ENCODE peak calls at places on chromosomes 6 and 20, in eight cellular contexts. A is psoas muscle; M is CD8-positive, alpha-beta T cell; C is OCI-LY7; T is mammary epithelial cell; J is left ventricle myocardium inferior; Q is fibroblast of lung; W is brain microvascular endothelial cell. K is an unnamed sample.

GRCh38 chr20:17681741-17682102 is 320 bp downstream of the RRBP1 start:
- DNase-seq in J (no peak), A (no peak), C (no peak), T (no peak), Q (no peak), M (no peak), W (no peak), K (no peak)

GRCh38 chr6:11093591-11094410 is at the start of gene SMIM13:
- DNase-seq in Q (peak), T (peak), W (peak), C (peak), M (peak), A (peak), J (peak), K (peak)

GRCh38 chr6:120405947-120406346 is 928.3 kb downstream of the TBC1D32 start:
- DNase-seq in M (no peak), T (no peak), W (no peak), C (no peak), Q (no peak), A (no peak), J (no peak), K (no peak)

GRCh38 chr6:69867075-69867911 is 937 bp downstream of the COL19A1 start:
- DNase-seq in T (peak), C (peak), A (peak), M (peak), J (peak), Q (peak), W (peak), K (peak)

GRCh38 chr6:138885156-138885819 is 89.4 kb downstream of the ECT2L start:
- DNase-seq in W (no peak), J (no peak), A (no peak), C (no peak), M (no peak), T (no peak), Q (no peak), K (no peak)

GRCh38 chr20:61885759-61886715 is 179.6 kb downstream of the TAF4 start:
- DNase-seq in T (no peak), W (no peak), J (no peak), A (peak), Q (no peak), C (no peak), M (no peak), K (no peak)

GRCh38 chr6:134729590-134729989 is 220.3 kb downstream of the ALDH8A1 start:
- DNase-seq in W (no peak), M (no peak), A (no peak), J (no peak), C (no peak), Q (peak), T (no peak), K (no peak)

GRCh38 chr6:21769973-21770372 is 176.4 kb downstream of the SOX4 start:
- DNase-seq in A (no peak), T (no peak), Q (peak), M (no peak), J (no peak), C (no peak), W (no peak), K (no peak)

GRCh38 chr6:14729186-14729871 is 516.5 kb upstream of the JARID2 start:
- DNase-seq in J (no peak), A (no peak), M (no peak), Q (no peak), T (no peak), C (peak), W (no peak), K (peak)

GRCh38 chr20:7437311-7437710 is 502.9 kb downstream of the HAO1 start:
- DNase-seq in A (no peak), Q (no peak), W (no peak), M (no peak), T (no peak), J (no peak), C (no peak), K (no peak)

GRCh38 chr20:48656120-48656519 is 171.7 kb downstream of the PREX1 start:
- DNase-seq in M (no peak), A (peak), W (no peak), T (no peak), C (no peak), J (no peak), Q (no peak), K (no peak)

GRCh38 chr6:10478187-10479040 is 42.7 kb upstream of the GCNT2 start:
- DNase-seq in C (peak), W (peak), A (no peak), Q (peak), T (peak), M (no peak), J (no peak), K (no peak)

GRCh38 chr6:68658338-68658737 is 23.3 kb downstream of the ADGRB3 start:
- DNase-seq in A (no peak), T (no peak), Q (no peak), M (no peak), J (no peak), W (no peak), C (no peak), K (no peak)

GRCh38 chr6:74259931-74260330 is 563.9 kb downstream of the CD109 start:
- DNase-seq in A (no peak), C (no peak), M (no peak), J (no peak), T (no peak), Q (peak), W (no peak), K (no peak)

GRCh38 chr6:159267165-159267564 is 98.0 kb downstream of the FNDC1 start:
- DNase-seq in C (peak), M (no peak), A (no peak), J (no peak), Q (peak), T (no peak), W (peak), K (no peak)

GRCh38 chr20:57264151-57264792 is 2.2 kb downstream of the BMP7 start:
- DNase-seq in T (no peak), W (no peak), A (no peak), M (no peak), Q (no peak), C (no peak), J (peak), K (no peak)

GRCh38 chr6:139154885-139155547 is 20.1 kb downstream of the HECA start:
- DNase-seq in A (no peak), W (no peak), Q (no peak), C (no peak), J (no peak), M (no peak), T (no peak), K (no peak)

GRCh38 chr6:87731818-87732661 is 30.0 kb upstream of the AKIRIN2 start:
- DNase-seq in Q (peak), M (peak), A (peak), J (peak), T (peak), W (peak), C (no peak), K (peak)

GRCh38 chr20:31713312-31714049 is 9.2 kb downstream of the BCL2L1 start:
- DNase-seq in M (no peak), A (peak), Q (peak), W (peak), T (peak), J (peak), C (no peak), K (peak)

GRCh38 chr6:151940307-151940706 is 132.8 kb downstream of the ESR1 start:
- DNase-seq in C (no peak), Q (no peak), A (no peak), J (no peak), M (no peak), W (no peak), T (no peak), K (no peak)

GRCh38 chr6:75337805-75338204 is 53.2 kb upstream of the TMEM30A start:
- DNase-seq in T (no peak), Q (peak), W (no peak), J (no peak), C (no peak), A (no peak), M (no peak), K (no peak)

GRCh38 chr20:61320617-61321200 is 68.6 kb downstream of the CDH4 start:
- DNase-seq in M (no peak), W (no peak), T (no peak), A (no peak), C (no peak), J (no peak), Q (no peak), K (no peak)

GRCh38 chr20:57346477-57346876 is 4.6 kb upstream of the RAE1 start:
- DNase-seq in T (peak), A (peak), J (peak), C (peak), M (peak), Q (peak), W (peak), K (peak)

GRCh38 chr20:53657732-53658131 is 64.1 kb upstream of the ZNF217 start:
- DNase-seq in A (no peak), W (no peak), M (no peak), J (no peak), C (no peak), Q (no peak), T (no peak), K (no peak)

GRCh38 chr6:133166706-133167105 is 74.5 kb upstream of the EYA4 start:
- DNase-seq in W (no peak), T (no peak), M (no peak), A (no peak), C (no peak), Q (peak), J (no peak), K (no peak)

GRCh38 chr6:73302339-73302738 is 39.3 kb upstream of the KHDC1 start:
- DNase-seq in C (no peak), J (no peak), Q (no peak), A (no peak), T (no peak), M (no peak), W (no peak), K (no peak)

GRCh38 chr6:37222125-37222967 is 35.2 kb upstream of the TBC1D22B start:
- DNase-seq in M (peak), J (peak), T (peak), W (peak), C (peak), Q (peak), A (peak), K (peak)

GRCh38 chr20:46137816-46138215 is 19.7 kb downstream of the CD40 start:
- DNase-seq in C (no peak), A (no peak), Q (no peak), T (no peak), M (no peak), J (no peak), W (no peak), K (no peak)

GRCh38 chr6:81475646-81476045 is 276.8 kb downstream of the TENT5A start:
- DNase-seq in C (no peak), A (no peak), W (no peak), Q (no peak), J (no peak), T (no peak), M (no peak), K (no peak)

GRCh38 chr6:71012871-71013456 is 56.1 kb upstream of the B3GAT2 start:
- DNase-seq in Q (peak), W (peak), C (peak), A (no peak), T (peak), J (no peak), M (no peak), K (no peak)

GRCh38 chr6:160141001-160141726 is 19.5 kb downstream of the SLC22A1 start:
- DNase-seq in M (no peak), A (no peak), T (no peak), Q (peak), W (peak), J (no peak), C (no peak), K (no peak)

GRCh38 chr6:150673720-150674361 is 74.2 kb downstream of the PLEKHG1 start:
- DNase-seq in T (no peak), J (no peak), W (no peak), A (no peak), C (no peak), Q (no peak), M (no peak), K (no peak)

GRCh38 chr6:150672792-150673191 is 73.1 kb downstream of the PLEKHG1 start:
- DNase-seq in A (no peak), T (no peak), J (no peak), C (no peak), W (no peak), Q (no peak), M (no peak), K (no peak)

GRCh38 chr6:150667977-150668716 is 68.5 kb downstream of the PLEKHG1 start:
- DNase-seq in C (no peak), T (peak), A (peak), M (no peak), Q (peak), J (peak), W (peak), K (peak)

GRCh38 chr6:150668882-150669476 is 69.3 kb downstream of the PLEKHG1 start:
- DNase-seq in A (no peak), M (no peak), W (no peak), C (no peak), T (no peak), J (no peak), Q (peak), K (no peak)

GRCh38 chr6:150670311-150670710 is 70.6 kb downstream of the PLEKHG1 start:
- DNase-seq in T (no peak), M (no peak), Q (no peak), W (no peak), J (no peak), C (no peak), A (no peak), K (no peak)
- TF ChIP-seq CTCF in T (peak), M (no peak), Q (no peak), W (no peak), J (no peak), C (peak), A (no peak), K (no peak)

DNA sequence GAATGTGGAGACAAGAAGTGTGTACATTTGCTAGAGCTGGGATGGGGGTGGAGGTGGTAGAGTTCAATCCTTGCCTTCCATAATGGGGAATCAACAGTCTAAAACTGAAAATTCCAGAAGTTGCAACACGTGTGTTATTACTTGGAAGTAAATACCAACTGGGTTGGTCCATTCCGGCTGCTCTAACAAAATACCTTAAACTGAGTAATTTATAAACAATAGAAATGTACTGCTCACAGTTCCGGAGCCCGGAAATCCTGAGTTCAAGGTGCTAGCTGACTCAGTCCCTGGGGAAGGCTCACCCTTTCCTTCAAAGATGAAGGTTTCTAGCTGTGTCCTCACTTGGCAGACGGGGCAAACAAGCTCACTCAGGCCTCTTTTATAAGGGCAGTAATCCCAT is 59.0 kb downstream of the RIN2 start:
- DNase-seq in A (no peak), M (no peak), W (peak), T (peak), J (no peak), C (no peak), Q (peak), K (peak)
- H3K27ac ChIP-seq in A (no peak), M (no peak), W (peak), T (peak), J (peak), C (no peak), Q (peak), K (no peak)

GRCh38 chr6:112560651-112561050 is 213.5 kb downstream of the RFPL4B start:
- DNase-seq in A (no peak), T (no peak), C (no peak), J (no peak), M (no peak), W (no peak), Q (peak), K (no peak)
- TF ChIP-seq CTCF in A (no peak), T (no peak), C (no peak), J (no peak), M (no peak), W (peak), Q (no peak), K (no peak)

DNA sequence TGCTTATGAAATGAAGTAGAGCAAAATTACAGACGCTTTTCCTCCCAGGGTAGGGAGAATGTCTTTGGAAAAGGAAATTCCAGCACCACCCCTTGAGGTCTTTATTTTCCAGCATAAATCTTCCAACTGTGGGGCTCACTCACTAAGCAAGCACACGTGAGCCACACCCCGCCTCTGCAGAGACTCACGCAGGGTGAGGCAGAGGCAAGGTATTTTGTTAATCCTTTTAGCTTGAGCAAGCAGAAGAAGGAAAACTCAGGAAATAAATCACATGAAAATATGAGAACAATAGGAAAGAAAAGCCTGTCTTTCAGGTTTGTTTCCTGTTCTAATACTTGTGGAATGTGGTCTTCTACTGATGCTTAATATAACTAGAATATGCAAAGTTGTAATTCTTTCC is 4.1 kb upstream of the PHACTR2 start:
- DNase-seq in J (no peak), T (peak), M (no peak), A (no peak), Q (peak), W (peak), C (no peak), K (no peak)
- H3K27ac ChIP-seq in J (peak), T (peak), M (no peak), A (no peak), Q (no peak), W (no peak), C (no peak), K (no peak)

GRCh38 chr6:865846-866245 is 172.9 kb upstream of the EXOC2 start:
- DNase-seq in Q (no peak), T (no peak), J (no peak), W (no peak), M (no peak), A (no peak), C (no peak), K (no peak)

GRCh38 chr6:854405-855073 is 161.6 kb upstream of the EXOC2 start:
- DNase-seq in W (peak), M (no peak), J (no peak), C (no peak), T (no peak), A (no peak), Q (no peak), K (no peak)

GRCh38 chr6:859936-860335 is 167.0 kb upstream of the EXOC2 start:
- DNase-seq in A (no peak), T (no peak), C (no peak), M (no peak), W (no peak), J (no peak), Q (no peak), K (no peak)
- TF ChIP-seq CTCF in A (no peak), T (no peak), C (no peak), M (no peak), W (no peak), J (no peak), Q (no peak), K (no peak)

GRCh38 chr20:19251958-19252669 is 39.7 kb downstream of the SLC24A3 start:
- DNase-seq in A (no peak), J (no peak), M (no peak), W (no peak), C (no peak), T (no peak), Q (no peak), K (no peak)
- H3K27ac ChIP-seq in A (no peak), J (no peak), M (no peak), W (no peak), C (no peak), T (no peak), Q (no peak), K (peak)

DNA sequence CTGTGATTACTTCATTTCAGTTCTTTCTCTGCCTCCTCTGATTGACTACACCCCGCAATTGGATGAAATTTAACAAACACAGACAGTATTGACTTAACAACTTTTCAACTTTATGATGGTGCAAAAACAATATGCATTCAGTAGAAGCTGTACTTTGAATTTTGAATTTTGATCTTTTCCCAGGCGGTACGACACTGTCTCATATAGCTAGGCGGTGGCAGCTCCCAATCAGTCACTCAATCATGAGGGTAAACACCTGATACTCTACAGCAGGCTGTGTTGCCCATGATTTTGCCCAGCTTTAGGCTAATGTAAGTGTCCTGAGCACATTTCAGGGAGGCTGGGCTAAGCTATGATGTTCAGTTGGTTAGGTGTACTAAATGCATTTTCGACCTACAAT is 47.5 kb upstream of the MYLIP start:
- DNase-seq in T (no peak), Q (no peak), A (no peak), C (no peak), M (no peak), J (no peak), W (no peak), K (no peak)
- TF ChIP-seq CTCF in T (no peak), Q (no peak), A (no peak), C (no peak), M (no peak), J (no peak), W (no peak), K (no peak)

DNA sequence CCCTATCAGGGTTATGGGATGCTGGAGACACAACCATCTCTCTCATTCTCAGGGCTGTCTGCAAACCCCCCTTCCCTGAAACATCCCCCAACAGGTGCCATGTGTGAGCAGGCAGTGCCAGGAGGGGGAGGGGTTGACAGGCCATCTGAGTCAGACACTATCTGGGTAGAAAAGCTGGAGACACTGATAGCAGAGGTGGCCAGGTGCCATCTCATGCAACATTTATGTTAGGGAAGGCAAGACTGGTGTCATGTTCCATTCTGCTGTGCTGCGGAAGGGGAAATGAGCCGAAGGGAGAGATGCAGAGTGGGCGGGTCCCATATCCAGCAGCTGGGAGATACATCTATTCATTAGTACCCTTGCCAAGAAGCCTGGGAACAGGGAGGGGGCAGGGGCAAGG is 3.5 kb downstream of the LHFPL5 start:
- DNase-seq in M (no peak), W (no peak), Q (no peak), C (no peak), T (no peak), A (no peak), J (no peak), K (no peak)
- H3K27ac ChIP-seq in M (no peak), W (no peak), Q (no peak), C (no peak), T (no peak), A (no peak), J (no peak), K (no peak)

K was measured in Peyer's patch.